ENCODE peak calls at places on chromosomes 12 and 14, in seven cellular contexts. One of them, this sample, is unnamed.

GRCh38 chr12:41049033-41049432 is 139.1 kb upstream of the PDZRN4 start:
- DNase-seq in body of pancreas: no peak
- DNase-seq in H54: no peak
- DNase-seq in IMR-90: no peak
- DNase-seq in heart left ventricle: no peak
- DNase-seq in stomach: no peak
- DNase-seq in breast epithelium: no peak
- DNase-seq in this sample: no peak

GRCh38 chr14:104650057-104650980 is 39.1 kb upstream of the INF2 start:
- DNase-seq in IMR-90: peak
- DNase-seq in H54: peak
- DNase-seq in body of pancreas: peak
- DNase-seq in breast epithelium: no peak
- DNase-seq in heart left ventricle: peak
- DNase-seq in stomach: peak
- DNase-seq in this sample: no peak

GRCh38 chr14:36293824-36294223 is 26.6 kb downstream of the MBIP start:
- DNase-seq in IMR-90: peak
- DNase-seq in heart left ventricle: no peak
- DNase-seq in body of pancreas: no peak
- DNase-seq in breast epithelium: no peak
- DNase-seq in stomach: no peak
- DNase-seq in H54: no peak
- DNase-seq in this sample: no peak

GRCh38 chr14:71465316-71465715 is 466.9 kb upstream of the RGS6 start:
- DNase-seq in body of pancreas: no peak
- DNase-seq in stomach: no peak
- DNase-seq in heart left ventricle: no peak
- DNase-seq in IMR-90: peak
- DNase-seq in breast epithelium: no peak
- DNase-seq in H54: no peak
- DNase-seq in this sample: no peak

GRCh38 chr12:46915082-46915481 is 89.3 kb upstream of the SLC38A4 start:
- DNase-seq in IMR-90: peak
- DNase-seq in stomach: no peak
- DNase-seq in breast epithelium: no peak
- DNase-seq in heart left ventricle: peak
- DNase-seq in H54: peak
- DNase-seq in body of pancreas: peak
- DNase-seq in this sample: no peak

GRCh38 chr14:102183922-102184677 is 44.4 kb downstream of the WDR20 start:
- DNase-seq in stomach: no peak
- DNase-seq in breast epithelium: no peak
- DNase-seq in H54: no peak
- DNase-seq in heart left ventricle: no peak
- DNase-seq in body of pancreas: no peak
- DNase-seq in IMR-90: no peak
- DNase-seq in this sample: no peak

GRCh38 chr12:2541805-2542204 is 253.0 kb upstream of the FKBP4 start:
- DNase-seq in body of pancreas: no peak
- DNase-seq in H54: no peak
- DNase-seq in heart left ventricle: no peak
- DNase-seq in stomach: no peak
- DNase-seq in breast epithelium: no peak
- DNase-seq in IMR-90: no peak
- DNase-seq in this sample: no peak

GRCh38 chr12:89464974-89465592 is 59.5 kb downstream of the GALNT4 start:
- DNase-seq in IMR-90: peak
- DNase-seq in stomach: no peak
- DNase-seq in H54: no peak
- DNase-seq in breast epithelium: no peak
- DNase-seq in heart left ventricle: no peak
- DNase-seq in body of pancreas: no peak
- DNase-seq in this sample: no peak

GRCh38 chr12:107929436-107929835 is 154.9 kb downstream of the ASCL4 start:
- DNase-seq in heart left ventricle: no peak
- DNase-seq in breast epithelium: no peak
- DNase-seq in IMR-90: peak
- DNase-seq in H54: peak
- DNase-seq in body of pancreas: no peak
- DNase-seq in stomach: no peak
- DNase-seq in this sample: peak

GRCh38 chr12:127284870-127285431 is 982.0 kb upstream of the TMEM132C start:
- DNase-seq in heart left ventricle: no peak
- DNase-seq in IMR-90: peak
- DNase-seq in stomach: no peak
- DNase-seq in breast epithelium: no peak
- DNase-seq in H54: peak
- DNase-seq in body of pancreas: no peak
- DNase-seq in this sample: no peak

GRCh38 chr12:80045594-80045993 is 53.7 kb upstream of the OTOGL start:
- DNase-seq in breast epithelium: no peak
- DNase-seq in H54: no peak
- DNase-seq in IMR-90: peak
- DNase-seq in body of pancreas: no peak
- DNase-seq in stomach: no peak
- DNase-seq in heart left ventricle: no peak
- DNase-seq in this sample: no peak

GRCh38 chr12:122503783-122504590 is 3.3 kb upstream of the ZCCHC8 start:
- DNase-seq in H54: no peak
- DNase-seq in breast epithelium: no peak
- DNase-seq in heart left ventricle: no peak
- DNase-seq in stomach: no peak
- DNase-seq in body of pancreas: no peak
- DNase-seq in IMR-90: no peak
- DNase-seq in this sample: no peak
- TF ChIP-seq POLR2A in H54: no peak
- TF ChIP-seq POLR2A in breast epithelium: no peak
- TF ChIP-seq POLR2A in heart left ventricle: no peak
- TF ChIP-seq POLR2A in stomach: no peak
- TF ChIP-seq POLR2A in body of pancreas: no peak
- TF ChIP-seq POLR2A in IMR-90: no peak
- TF ChIP-seq POLR2A in this sample: no peak

DNA sequence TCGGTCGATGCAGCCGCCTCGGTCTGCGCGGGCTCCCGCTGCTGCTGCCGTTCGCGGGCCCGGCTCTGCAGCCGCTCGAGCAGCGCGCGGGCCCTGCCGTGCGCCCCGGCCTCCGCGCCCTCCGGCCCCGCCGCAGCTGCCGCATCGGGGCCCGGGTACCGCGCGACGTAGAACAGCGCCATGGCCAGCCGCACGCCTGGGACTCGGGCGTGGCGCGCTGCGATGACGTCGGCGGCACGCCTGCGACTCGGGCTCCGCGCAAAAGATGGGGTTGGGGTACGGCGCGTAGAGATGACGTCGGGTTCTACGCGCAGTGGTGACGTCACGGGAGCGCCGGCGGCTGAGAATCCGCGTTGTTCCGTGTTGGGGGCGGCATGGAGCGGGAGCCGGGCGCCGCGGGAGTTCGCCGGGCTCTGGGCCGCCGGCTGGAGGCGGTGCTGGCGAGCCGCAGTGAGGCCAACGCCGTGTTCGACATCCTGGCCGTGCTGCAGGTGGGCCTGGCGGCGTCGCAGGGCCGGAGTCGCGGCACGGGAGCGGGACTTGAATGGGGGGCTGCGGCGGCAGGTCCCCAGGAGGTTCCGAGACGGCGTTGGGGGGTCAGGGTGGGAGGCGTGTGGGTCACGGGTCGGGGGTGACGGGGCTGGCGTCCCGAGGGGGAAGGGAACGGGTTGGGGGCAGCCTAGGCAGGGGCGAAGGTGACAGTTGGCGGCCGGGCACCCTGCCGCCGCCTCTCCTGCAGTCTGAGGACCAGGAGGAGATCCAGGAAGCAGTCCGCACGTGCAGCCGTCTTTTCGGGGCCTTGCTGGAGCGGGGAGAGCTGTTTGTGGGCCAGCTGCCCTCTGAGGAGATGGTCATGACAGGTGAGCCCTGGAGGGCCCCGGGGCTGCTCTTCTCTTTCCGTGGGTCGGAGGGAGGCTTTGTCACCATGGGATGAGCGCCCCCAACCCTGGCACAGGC is at the start of the genes DDX51 and NOC4L:
- DNase-seq in stomach: peak
- DNase-seq in IMR-90: peak
- DNase-seq in heart left ventricle: peak
- DNase-seq in body of pancreas: peak
- DNase-seq in H54: peak
- DNase-seq in breast epithelium: peak
- DNase-seq in this sample: peak
- TF ChIP-seq POLR2A in stomach: no peak
- TF ChIP-seq POLR2A in IMR-90: peak
- TF ChIP-seq POLR2A in heart left ventricle: peak
- TF ChIP-seq POLR2A in body of pancreas: peak
- TF ChIP-seq POLR2A in H54: peak
- TF ChIP-seq POLR2A in breast epithelium: no peak
- TF ChIP-seq POLR2A in this sample: no peak

DNA sequence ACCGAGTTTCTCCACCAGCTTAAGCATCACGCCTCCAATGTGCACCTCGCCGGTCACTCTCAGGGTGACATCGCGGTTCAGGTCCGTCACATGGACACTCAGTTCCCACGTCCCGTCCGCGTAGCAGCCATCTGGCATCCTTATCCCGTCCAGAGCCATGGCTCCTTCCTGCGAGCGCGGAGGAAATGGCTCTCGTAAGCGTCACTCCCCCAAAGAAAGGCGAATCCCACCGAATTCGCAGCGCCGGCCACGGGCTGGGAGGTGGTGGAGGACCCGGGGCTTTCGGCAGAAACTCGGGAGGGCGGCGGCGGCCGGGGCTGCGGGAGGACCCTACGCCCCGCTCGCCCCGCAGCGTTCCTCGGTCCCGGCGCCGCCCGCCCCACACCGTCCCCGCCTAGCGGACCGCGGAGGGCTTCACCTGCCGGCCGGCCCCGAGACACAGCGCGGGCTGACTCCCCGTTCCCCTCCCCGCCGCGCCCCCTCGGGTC is 396 bp downstream of the FERMT2 start:
- DNase-seq in IMR-90: peak
- DNase-seq in body of pancreas: peak
- DNase-seq in heart left ventricle: peak
- DNase-seq in stomach: peak
- DNase-seq in H54: peak
- DNase-seq in breast epithelium: peak
- DNase-seq in this sample: peak
- TF ChIP-seq POLR2A in IMR-90: peak
- TF ChIP-seq POLR2A in body of pancreas: no peak
- TF ChIP-seq POLR2A in heart left ventricle: no peak
- TF ChIP-seq POLR2A in stomach: no peak
- TF ChIP-seq POLR2A in H54: peak
- TF ChIP-seq POLR2A in breast epithelium: peak
- TF ChIP-seq POLR2A in this sample: peak

GRCh38 chr14:54565236-54566151 is 1.4 kb upstream of the SAMD4A start:
- DNase-seq in stomach: peak
- DNase-seq in IMR-90: peak
- DNase-seq in breast epithelium: peak
- DNase-seq in body of pancreas: peak
- DNase-seq in H54: peak
- DNase-seq in heart left ventricle: peak
- DNase-seq in this sample: peak
- TF ChIP-seq POLR2A in stomach: peak
- TF ChIP-seq POLR2A in IMR-90: peak
- TF ChIP-seq POLR2A in breast epithelium: peak
- TF ChIP-seq POLR2A in body of pancreas: peak
- TF ChIP-seq POLR2A in H54: peak
- TF ChIP-seq POLR2A in heart left ventricle: peak
- TF ChIP-seq POLR2A in this sample: peak

GRCh38 chr14:67359319-67359774 is 257 bp downstream of the ATP6V1D start:
- DNase-seq in stomach: no peak
- DNase-seq in H54: peak
- DNase-seq in breast epithelium: no peak
- DNase-seq in body of pancreas: peak
- DNase-seq in heart left ventricle: peak
- DNase-seq in IMR-90: peak
- DNase-seq in this sample: no peak

GRCh38 chr14:67358914-67359313 is 690 bp downstream of the ATP6V1D start:
- DNase-seq in breast epithelium: no peak
- DNase-seq in H54: no peak
- DNase-seq in stomach: no peak
- DNase-seq in body of pancreas: no peak
- DNase-seq in IMR-90: no peak
- DNase-seq in heart left ventricle: no peak
- DNase-seq in this sample: no peak

GRCh38 chr14:67360469-67361206 is 510 bp downstream of the EIF2S1 start:
- DNase-seq in body of pancreas: no peak
- DNase-seq in heart left ventricle: no peak
- DNase-seq in IMR-90: no peak
- DNase-seq in breast epithelium: no peak
- DNase-seq in stomach: no peak
- DNase-seq in H54: no peak
- DNase-seq in this sample: no peak

GRCh38 chr14:67357583-67358354 is 1.8 kb downstream of the ATP6V1D start:
- DNase-seq in breast epithelium: no peak
- DNase-seq in stomach: no peak
- DNase-seq in IMR-90: peak
- DNase-seq in H54: no peak
- DNase-seq in heart left ventricle: no peak
- DNase-seq in body of pancreas: no peak
- DNase-seq in this sample: no peak

GRCh38 chr14:67359775-67360468 is at the start of the genes ATP6V1D and EIF2S1:
- DNase-seq in body of pancreas: peak
- DNase-seq in stomach: peak
- DNase-seq in IMR-90: peak
- DNase-seq in breast epithelium: peak
- DNase-seq in heart left ventricle: peak
- DNase-seq in H54: peak
- DNase-seq in this sample: peak
- TF ChIP-seq POLR2A in body of pancreas: peak
- TF ChIP-seq POLR2A in stomach: peak
- TF ChIP-seq POLR2A in IMR-90: peak
- TF ChIP-seq POLR2A in breast epithelium: peak
- TF ChIP-seq POLR2A in heart left ventricle: peak
- TF ChIP-seq POLR2A in H54: peak
- TF ChIP-seq POLR2A in this sample: peak

GRCh38 chr12:121295123-121295745 is 1.3 kb downstream of the CAMKK2 start:
- DNase-seq in H54: no peak
- DNase-seq in body of pancreas: no peak
- DNase-seq in stomach: no peak
- DNase-seq in breast epithelium: no peak
- DNase-seq in heart left ventricle: no peak
- DNase-seq in IMR-90: no peak
- DNase-seq in this sample: no peak
- TF ChIP-seq POLR2A in H54: no peak
- TF ChIP-seq POLR2A in body of pancreas: no peak
- TF ChIP-seq POLR2A in stomach: no peak
- TF ChIP-seq POLR2A in breast epithelium: no peak
- TF ChIP-seq POLR2A in heart left ventricle: no peak
- TF ChIP-seq POLR2A in IMR-90: no peak
- TF ChIP-seq POLR2A in this sample: no peak

This sample was measured in esophagus muscularis mucosa.